ENCODE peak calls at places on chromosomes 2 and 18, in eight cellular contexts. One of them, this sample, is unnamed.

GRCh38 chr2:163713534-163714311 is 22.1 kb downstream of the FIGN start:
- DNase-seq in NB4: no peak
- DNase-seq in cardiac muscle cell: no peak
- DNase-seq in mammary epithelial cell: no peak
- DNase-seq in hepatocyte: no peak
- DNase-seq in IMR-90: no peak
- DNase-seq in PC-9: no peak
- DNase-seq in endodermal cell: peak
- DNase-seq in this sample: no peak

GRCh38 chr2:73324126-73324525 is 30.8 kb upstream of the EGR4 start:
- DNase-seq in NB4: no peak
- DNase-seq in cardiac muscle cell: no peak
- DNase-seq in mammary epithelial cell: no peak
- DNase-seq in hepatocyte: no peak
- DNase-seq in IMR-90: no peak
- DNase-seq in PC-9: no peak
- DNase-seq in endodermal cell: no peak
- DNase-seq in this sample: no peak

GRCh38 chr2:98935777-98936132 is 270 bp downstream of the CRACDL start:
- DNase-seq in NB4: no peak
- DNase-seq in cardiac muscle cell: no peak
- DNase-seq in mammary epithelial cell: no peak
- DNase-seq in hepatocyte: no peak
- DNase-seq in IMR-90: no peak
- DNase-seq in PC-9: no peak
- DNase-seq in endodermal cell: no peak
- DNase-seq in this sample: no peak

GRCh38 chr2:95309599-95309998 is 12.5 kb downstream of the KCNIP3 start:
- DNase-seq in NB4: no peak
- DNase-seq in cardiac muscle cell: no peak
- DNase-seq in mammary epithelial cell: no peak
- DNase-seq in hepatocyte: no peak
- DNase-seq in IMR-90: no peak
- DNase-seq in PC-9: no peak
- DNase-seq in endodermal cell: no peak
- DNase-seq in this sample: no peak

GRCh38 chr2:238821391-238821790 is 26.5 kb upstream of the TWIST2 start:
- DNase-seq in NB4: no peak
- DNase-seq in cardiac muscle cell: peak
- DNase-seq in mammary epithelial cell: no peak
- DNase-seq in hepatocyte: no peak
- DNase-seq in IMR-90: peak
- DNase-seq in PC-9: no peak
- DNase-seq in endodermal cell: no peak
- DNase-seq in this sample: peak

GRCh38 chr2:70944291-70944690 is 8.6 kb downstream of the ATP6V1B1 start:
- DNase-seq in NB4: no peak
- DNase-seq in cardiac muscle cell: no peak
- DNase-seq in mammary epithelial cell: no peak
- DNase-seq in hepatocyte: no peak
- DNase-seq in IMR-90: no peak
- DNase-seq in PC-9: no peak
- DNase-seq in endodermal cell: peak
- DNase-seq in this sample: peak

GRCh38 chr2:238231251-238231793 is 8.5 kb downstream of the HES6 start:
- DNase-seq in NB4: peak
- DNase-seq in cardiac muscle cell: peak
- DNase-seq in mammary epithelial cell: peak
- DNase-seq in hepatocyte: peak
- DNase-seq in IMR-90: peak
- DNase-seq in PC-9: no peak
- DNase-seq in endodermal cell: peak
- DNase-seq in this sample: no peak

GRCh38 chr18:47883771-47884413 is 46.6 kb downstream of the SMAD2 start:
- DNase-seq in NB4: no peak
- DNase-seq in cardiac muscle cell: peak
- DNase-seq in mammary epithelial cell: peak
- DNase-seq in hepatocyte: peak
- DNase-seq in IMR-90: peak
- DNase-seq in PC-9: peak
- DNase-seq in endodermal cell: no peak
- DNase-seq in this sample: no peak

GRCh38 chr2:203893386-203893785 is 25.8 kb downstream of the CTLA4 start:
- DNase-seq in NB4: no peak
- DNase-seq in cardiac muscle cell: peak
- DNase-seq in mammary epithelial cell: peak
- DNase-seq in hepatocyte: no peak
- DNase-seq in IMR-90: peak
- DNase-seq in PC-9: no peak
- DNase-seq in endodermal cell: no peak
- DNase-seq in this sample: no peak

GRCh38 chr2:43461461-43462073 is 134.3 kb downstream of the THADA start:
- DNase-seq in NB4: no peak
- DNase-seq in cardiac muscle cell: no peak
- DNase-seq in mammary epithelial cell: peak
- DNase-seq in hepatocyte: no peak
- DNase-seq in IMR-90: no peak
- DNase-seq in PC-9: peak
- DNase-seq in endodermal cell: no peak
- DNase-seq in this sample: no peak

GRCh38 chr2:11996618-11997017 is 250.2 kb downstream of the LPIN1 start:
- DNase-seq in NB4: no peak
- DNase-seq in cardiac muscle cell: peak
- DNase-seq in mammary epithelial cell: peak
- DNase-seq in hepatocyte: no peak
- DNase-seq in IMR-90: peak
- DNase-seq in PC-9: no peak
- DNase-seq in endodermal cell: no peak
- DNase-seq in this sample: no peak

GRCh38 chr2:85706604-85707296 is 12.6 kb downstream of the GNLY start:
- DNase-seq in NB4: peak
- DNase-seq in cardiac muscle cell: no peak
- DNase-seq in mammary epithelial cell: no peak
- DNase-seq in hepatocyte: no peak
- DNase-seq in IMR-90: no peak
- DNase-seq in PC-9: no peak
- DNase-seq in endodermal cell: no peak
- DNase-seq in this sample: no peak

GRCh38 chr2:58137856-58138255 is 91.2 kb downstream of the VRK2 start:
- DNase-seq in NB4: no peak
- DNase-seq in cardiac muscle cell: peak
- DNase-seq in mammary epithelial cell: no peak
- DNase-seq in hepatocyte: no peak
- DNase-seq in IMR-90: no peak
- DNase-seq in PC-9: no peak
- DNase-seq in endodermal cell: no peak
- DNase-seq in this sample: no peak

GRCh38 chr2:144605232-144605631 is 85.3 kb upstream of the ZEB2 start:
- DNase-seq in NB4: no peak
- DNase-seq in cardiac muscle cell: no peak
- DNase-seq in mammary epithelial cell: no peak
- DNase-seq in hepatocyte: no peak
- DNase-seq in IMR-90: no peak
- DNase-seq in PC-9: no peak
- DNase-seq in endodermal cell: no peak
- DNase-seq in this sample: no peak

DNA sequence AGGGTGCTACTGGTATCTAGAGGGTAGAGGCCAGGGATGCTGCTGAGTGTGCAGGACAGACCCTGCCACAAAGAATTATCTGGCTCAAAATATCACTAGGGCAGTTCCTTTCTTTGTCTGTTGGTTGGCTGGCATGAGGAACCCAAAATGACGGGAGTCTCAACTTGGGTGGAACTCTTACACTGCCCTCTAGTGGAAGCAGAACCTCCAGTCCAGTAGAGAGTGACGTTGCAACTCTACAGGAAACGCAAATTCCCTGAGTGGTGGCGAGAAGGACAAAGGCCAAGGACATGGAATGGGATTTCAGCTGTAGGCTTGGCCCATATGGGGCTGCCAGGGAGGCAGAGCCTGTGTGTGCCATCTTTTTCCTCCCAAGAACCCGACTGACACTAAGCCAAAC is 47.1 kb downstream of the COPS8 start:
- DNase-seq in NB4: peak
- DNase-seq in cardiac muscle cell: no peak
- DNase-seq in mammary epithelial cell: peak
- DNase-seq in hepatocyte: peak
- DNase-seq in IMR-90: no peak
- DNase-seq in PC-9: no peak
- DNase-seq in endodermal cell: peak
- DNase-seq in this sample: no peak
- TF ChIP-seq CTCF in NB4: peak
- TF ChIP-seq CTCF in cardiac muscle cell: peak
- TF ChIP-seq CTCF in mammary epithelial cell: peak
- TF ChIP-seq CTCF in hepatocyte: peak
- TF ChIP-seq CTCF in IMR-90: peak
- TF ChIP-seq CTCF in PC-9: peak
- TF ChIP-seq CTCF in endodermal cell: peak
- TF ChIP-seq CTCF in this sample: peak

GRCh38 chr18:11532758-11533512 is 76.5 kb upstream of the SLC35G4 start:
- DNase-seq in NB4: no peak
- DNase-seq in cardiac muscle cell: no peak
- DNase-seq in mammary epithelial cell: no peak
- DNase-seq in hepatocyte: no peak
- DNase-seq in IMR-90: no peak
- DNase-seq in PC-9: no peak
- DNase-seq in endodermal cell: no peak
- DNase-seq in this sample: no peak

GRCh38 chr18:11533513-11533890 is 75.9 kb upstream of the SLC35G4 start:
- DNase-seq in NB4: no peak
- DNase-seq in cardiac muscle cell: no peak
- DNase-seq in mammary epithelial cell: no peak
- DNase-seq in hepatocyte: no peak
- DNase-seq in IMR-90: no peak
- DNase-seq in PC-9: no peak
- DNase-seq in endodermal cell: no peak
- DNase-seq in this sample: no peak

GRCh38 chr18:11523809-11524208 is 85.6 kb upstream of the SLC35G4 start:
- DNase-seq in NB4: no peak
- DNase-seq in cardiac muscle cell: no peak
- DNase-seq in mammary epithelial cell: no peak
- DNase-seq in hepatocyte: no peak
- DNase-seq in IMR-90: no peak
- DNase-seq in PC-9: no peak
- DNase-seq in endodermal cell: no peak
- DNase-seq in this sample: no peak

GRCh38 chr18:11533942-11534496 is 75.4 kb upstream of the SLC35G4 start:
- DNase-seq in NB4: no peak
- DNase-seq in cardiac muscle cell: no peak
- DNase-seq in mammary epithelial cell: no peak
- DNase-seq in hepatocyte: no peak
- DNase-seq in IMR-90: no peak
- DNase-seq in PC-9: peak
- DNase-seq in endodermal cell: peak
- DNase-seq in this sample: no peak

DNA sequence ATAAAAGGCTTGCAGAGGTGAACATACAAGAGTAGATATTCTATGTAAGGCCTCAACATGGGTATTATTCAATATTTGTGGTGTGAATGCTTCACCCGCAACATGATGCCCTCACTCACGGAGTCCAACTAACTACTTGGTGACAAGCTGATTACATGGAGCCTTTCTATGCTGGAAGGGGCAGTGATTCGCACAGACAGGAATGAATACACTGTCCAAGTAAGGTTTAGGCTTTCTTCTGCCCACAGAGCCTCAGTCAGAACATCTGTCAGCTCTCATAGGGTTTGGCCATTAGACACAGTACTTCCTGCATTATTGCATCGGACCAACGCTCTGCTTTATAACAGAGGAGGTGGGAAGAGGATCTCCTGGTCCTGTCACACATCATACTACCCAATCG is 80.3 kb upstream of the SLC35G4 start:
- DNase-seq in NB4: no peak
- DNase-seq in cardiac muscle cell: no peak
- DNase-seq in mammary epithelial cell: no peak
- DNase-seq in hepatocyte: no peak
- DNase-seq in IMR-90: peak
- DNase-seq in PC-9: no peak
- DNase-seq in endodermal cell: no peak
- DNase-seq in this sample: no peak
- TF ChIP-seq CTCF in NB4: no peak
- TF ChIP-seq CTCF in cardiac muscle cell: no peak
- TF ChIP-seq CTCF in mammary epithelial cell: no peak
- TF ChIP-seq CTCF in hepatocyte: no peak
- TF ChIP-seq CTCF in IMR-90: no peak
- TF ChIP-seq CTCF in PC-9: no peak
- TF ChIP-seq CTCF in endodermal cell: no peak
- TF ChIP-seq CTCF in this sample: no peak

DNA sequence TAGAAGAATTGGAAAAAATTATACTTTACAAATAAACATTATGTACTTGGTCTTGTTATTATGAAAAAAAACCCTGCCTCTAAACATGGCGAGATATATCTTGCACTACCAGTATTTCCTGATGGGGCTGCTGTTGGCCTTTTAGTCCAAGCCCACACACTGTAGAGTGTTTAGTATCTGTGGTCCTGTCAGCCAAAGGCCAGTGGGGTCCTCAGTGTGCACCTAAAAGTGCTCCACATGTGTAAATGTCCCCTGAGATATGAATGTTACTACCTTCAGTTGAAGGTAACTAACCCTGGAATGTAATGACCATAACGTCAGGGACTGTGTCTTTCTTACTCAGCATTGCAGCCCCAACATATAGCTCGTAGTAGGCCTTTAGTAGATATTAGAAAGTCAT is 71.1 kb upstream of the HK2 start:
- DNase-seq in NB4: peak
- DNase-seq in cardiac muscle cell: peak
- DNase-seq in mammary epithelial cell: no peak
- DNase-seq in hepatocyte: no peak
- DNase-seq in IMR-90: no peak
- DNase-seq in PC-9: no peak
- DNase-seq in endodermal cell: no peak
- DNase-seq in this sample: peak
- TF ChIP-seq CTCF in NB4: peak
- TF ChIP-seq CTCF in cardiac muscle cell: peak
- TF ChIP-seq CTCF in mammary epithelial cell: no peak
- TF ChIP-seq CTCF in hepatocyte: peak
- TF ChIP-seq CTCF in IMR-90: peak
- TF ChIP-seq CTCF in PC-9: no peak
- TF ChIP-seq CTCF in endodermal cell: peak
- TF ChIP-seq CTCF in this sample: no peak

GRCh38 chr18:34598136-34598635 is 111.9 kb upstream of the DTNA start:
- DNase-seq in NB4: no peak
- DNase-seq in cardiac muscle cell: no peak
- DNase-seq in mammary epithelial cell: no peak
- DNase-seq in hepatocyte: no peak
- DNase-seq in IMR-90: peak
- DNase-seq in PC-9: no peak
- DNase-seq in endodermal cell: no peak
- DNase-seq in this sample: no peak
- TF ChIP-seq CTCF in NB4: no peak
- TF ChIP-seq CTCF in cardiac muscle cell: no peak
- TF ChIP-seq CTCF in mammary epithelial cell: no peak
- TF ChIP-seq CTCF in hepatocyte: no peak
- TF ChIP-seq CTCF in IMR-90: no peak
- TF ChIP-seq CTCF in PC-9: no peak
- TF ChIP-seq CTCF in endodermal cell: no peak
- TF ChIP-seq CTCF in this sample: no peak

DNA sequence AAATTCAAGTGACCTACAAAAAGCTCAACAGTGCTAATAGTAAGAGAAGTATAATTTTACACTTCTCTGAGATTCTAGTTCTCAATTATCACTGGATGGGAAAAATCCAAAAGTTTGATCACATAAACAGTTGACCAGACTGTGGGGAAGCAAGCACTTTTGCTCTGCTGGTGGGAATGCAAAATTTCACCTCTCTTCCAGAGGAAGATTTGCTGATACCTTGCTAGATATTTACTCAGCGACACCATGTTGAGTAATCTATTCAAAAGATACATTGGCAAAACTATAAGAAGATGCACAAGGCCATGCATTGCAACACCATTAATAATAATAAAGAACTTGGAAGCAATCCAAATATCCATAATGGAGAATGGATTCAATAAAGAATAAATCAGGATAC is 204.4 kb downstream of the MREG start:
- DNase-seq in NB4: no peak
- DNase-seq in cardiac muscle cell: peak
- DNase-seq in mammary epithelial cell: no peak
- DNase-seq in hepatocyte: no peak
- DNase-seq in IMR-90: no peak
- DNase-seq in PC-9: no peak
- DNase-seq in endodermal cell: no peak
- DNase-seq in this sample: no peak
- TF ChIP-seq CTCF in NB4: no peak
- TF ChIP-seq CTCF in cardiac muscle cell: peak
- TF ChIP-seq CTCF in mammary epithelial cell: peak
- TF ChIP-seq CTCF in hepatocyte: no peak
- TF ChIP-seq CTCF in IMR-90: peak
- TF ChIP-seq CTCF in PC-9: peak
- TF ChIP-seq CTCF in endodermal cell: peak
- TF ChIP-seq CTCF in this sample: peak